ENCODE peak calls at places on chromosomes 11 and 22, in six cellular contexts. L is A549, P is esophagus squamous epithelium, R is iPS DF 6.9, T is Karpas-422, F is neural progenitor cell. V is an unnamed sample.

GRCh38 chr11:1271002-1271401 is 38.4 kb downstream of the TOLLIP start:
- DNase-seq in R (no peak), L (no peak), F (no peak), P (no peak), T (no peak), V (no peak)

GRCh38 chr11:97451441-97451840 is 1061.6 kb downstream of the JRKL start:
- DNase-seq in F (no peak), R (no peak), P (no peak), T (no peak), L (no peak), V (no peak)

GRCh38 chr22:38843716-38844660 is at the start of gene NPTXR:
- DNase-seq in F (peak; percentile 89), R (no peak), L (peak; percentile 40), P (no peak), T (no peak), V (peak; percentile 62)

GRCh38 chr11:3137486-3138177 is 27.5 kb downstream of the OSBPL5 start:
- DNase-seq in P (no peak), T (no peak), R (no peak), L (no peak), F (no peak), V (no peak)

GRCh38 chr22:30309981-30310672 is 16.6 kb downstream of the TBC1D10A start:
- DNase-seq in L (no peak), R (no peak), P (no peak), T (no peak), F (no peak), V (no peak)

GRCh38 chr22:21587803-21588611 is 20.5 kb downstream of the UBE2L3 start:
- DNase-seq in R (no peak), T (no peak), L (no peak), F (no peak), P (no peak), V (no peak)

GRCh38 chr11:105142167-105142566 is 2.6 kb upstream of the CARD18 start:
- DNase-seq in T (no peak), F (no peak), L (no peak), R (no peak), P (no peak), V (no peak)

GRCh38 chr11:64539711-64540420 is 51.2 kb upstream of the SLC22A12 start:
- DNase-seq in T (no peak), P (no peak), F (no peak), L (no peak), R (no peak), V (no peak)

GRCh38 chr11:27443746-27444465 is 28.7 kb downstream of the LGR4 start:
- DNase-seq in F (peak; percentile 90), P (no peak), R (no peak), T (no peak), L (no peak), V (no peak)

GRCh38 chr11:79400717-79401330 is 40.0 kb downstream of the TENM4 start:
- DNase-seq in T (peak; percentile 86), P (no peak), R (peak; percentile 39), F (peak; percentile 65), L (peak; percentile 34), V (peak; percentile 53)

GRCh38 chr11:33089776-33090175 is 50.4 kb downstream of the TCP11L1 start:
- DNase-seq in T (no peak), F (no peak), P (no peak), R (no peak), L (peak; percentile 17), V (no peak)

GRCh38 chr11:126345759-126346585 is 9.5 kb upstream of the ST3GAL4 start:
- DNase-seq in R (no peak), L (no peak), F (no peak), P (no peak), T (no peak), V (no peak)

GRCh38 chr22:25666308-25666707 is 75.7 kb upstream of the MYO18B start:
- DNase-seq in R (no peak), L (peak; percentile 19), F (no peak), P (no peak), T (no peak), V (peak; percentile 58)

GRCh38 chr11:34027516-34028406 is 23.8 kb upstream of the CAPRIN1 start:
- DNase-seq in T (no peak), L (peak; percentile 35), R (no peak), P (no peak), F (no peak), V (peak; percentile 74)

GRCh38 chr11:2802389-2803185 is 83.0 kb downstream of the CDKN1C start:
- DNase-seq in F (no peak), P (no peak), R (no peak), T (no peak), L (no peak), V (no peak)

GRCh38 chr11:70727899-70728620 is 329.7 kb downstream of the CTTN start:
- DNase-seq in T (no peak), R (no peak), F (peak; percentile 40), P (no peak), L (no peak), V (no peak)

GRCh38 chr11:100009728-100010127 is 677.4 kb upstream of the ARHGAP42 start:
- DNase-seq in R (no peak), P (no peak), F (no peak), L (no peak), T (no peak), V (no peak)

GRCh38 chr11:117256573-117256972 is 24.1 kb downstream of the RNF214 start:
- DNase-seq in R (no peak), P (no peak), T (no peak), F (no peak), L (no peak), V (no peak)

GRCh38 chr11:15764948-15765347 is 591.4 kb downstream of the SOX6 start:
- DNase-seq in R (no peak), L (no peak), F (no peak), P (no peak), T (no peak), V (peak; percentile 25)

GRCh38 chr11:15539645-15540044 is 424.9 kb downstream of the INSC start:
- DNase-seq in P (no peak), L (no peak), T (no peak), R (no peak), F (no peak), V (no peak)

GRCh38 chr11:57622263-57622662 is 24.8 kb downstream of the SERPING1 start:
- DNase-seq in F (no peak), L (no peak), T (no peak), R (no peak), P (no peak), V (no peak)

GRCh38 chr22:35065796-35066218 is at the start of gene ISX:
- DNase-seq in L (no peak), F (no peak), P (no peak), R (no peak), T (no peak), V (peak; percentile 93)

GRCh38 chr11:31262761-31263160 is 106.8 kb downstream of the DCDC1 start:
- DNase-seq in T (no peak), P (no peak), R (no peak), F (no peak), L (no peak), V (no peak)

GRCh38 chr11:20103281-20103680 is 57.0 kb downstream of the DBX1 start:
- DNase-seq in T (no peak), R (no peak), F (no peak), L (no peak), P (no peak), V (no peak)

GRCh38 chr11:7473702-7474101 is 11.6 kb upstream of the OLFML1 start:
- DNase-seq in F (no peak), R (no peak), L (no peak), P (no peak), T (no peak), V (no peak)

GRCh38 chr22:17431179-17431578 is 61.9 kb downstream of the CECR2 start:
- DNase-seq in R (no peak), T (no peak), F (no peak), P (no peak), L (no peak), V (no peak)
- H3K4me1 ChIP-seq in R (peaks cover 3% of the 10 kb centered on the region), T (peaks cover 27% of the 10 kb centered on the region), F (peaks cover 52% of the 10 kb centered on the region), P (peaks cover 27% of the 10 kb centered on the region), L (no peaks in the 10 kb centered on the region), V (no peaks in the 10 kb centered on the region)

DNA sequence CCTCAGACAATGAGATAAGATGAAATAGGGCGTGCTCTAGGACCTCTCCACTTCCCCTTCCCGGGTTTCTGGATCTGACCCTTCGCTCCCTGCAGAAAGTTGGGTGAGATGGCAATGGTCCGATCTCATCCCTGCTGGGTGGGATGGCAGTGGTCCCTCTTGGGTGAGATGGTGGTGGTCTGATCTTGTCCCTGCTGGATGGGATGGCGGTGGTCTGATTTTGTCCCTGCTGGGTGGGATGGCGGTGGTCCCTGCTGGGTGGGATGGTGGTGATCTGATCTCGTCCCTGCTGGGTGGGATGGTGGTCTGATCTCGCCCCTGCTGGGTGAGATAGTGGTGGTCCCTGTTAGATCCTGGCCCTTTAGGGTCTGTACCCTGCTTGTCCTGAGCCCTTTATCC is 21.3 kb downstream of the ST14 start:
- DNase-seq in P (no peak), T (no peak), L (no peak), R (no peak), F (no peak), V (no peak)
- H3K4me1 ChIP-seq in P (peaks cover 62% of the 10 kb centered on the region), T (peaks cover 9% of the 10 kb centered on the region), L (peaks cover 21% of the 10 kb centered on the region), R (no peaks in the 10 kb centered on the region), F (peaks cover 6% of the 10 kb centered on the region), V (peaks cover 56% of the 10 kb centered on the region)

GRCh38 chr11:86951706-86952105 is 3.5 kb downstream of the FZD4 start:
- DNase-seq in F (no peak), P (no peak), R (no peak), L (no peak), T (no peak), V (no peak)

GRCh38 chr11:86954288-86955110 is 696 bp downstream of the FZD4 start:
- DNase-seq in F (peak; percentile 68), L (peak; percentile 20), R (no peak), T (no peak), P (no peak), V (peak; percentile 30)

GRCh38 chr11:86955111-86955673 is at the start of gene FZD4:
- DNase-seq in P (no peak), L (peak; percentile 88), R (no peak), T (peak; percentile 97), F (peak; percentile 97), V (peak; percentile 96)

GRCh38 chr11:86952221-86952875 is 2.8 kb downstream of the FZD4 start:
- DNase-seq in F (no peak), T (no peak), L (no peak), P (no peak), R (no peak), V (no peak)

DNA sequence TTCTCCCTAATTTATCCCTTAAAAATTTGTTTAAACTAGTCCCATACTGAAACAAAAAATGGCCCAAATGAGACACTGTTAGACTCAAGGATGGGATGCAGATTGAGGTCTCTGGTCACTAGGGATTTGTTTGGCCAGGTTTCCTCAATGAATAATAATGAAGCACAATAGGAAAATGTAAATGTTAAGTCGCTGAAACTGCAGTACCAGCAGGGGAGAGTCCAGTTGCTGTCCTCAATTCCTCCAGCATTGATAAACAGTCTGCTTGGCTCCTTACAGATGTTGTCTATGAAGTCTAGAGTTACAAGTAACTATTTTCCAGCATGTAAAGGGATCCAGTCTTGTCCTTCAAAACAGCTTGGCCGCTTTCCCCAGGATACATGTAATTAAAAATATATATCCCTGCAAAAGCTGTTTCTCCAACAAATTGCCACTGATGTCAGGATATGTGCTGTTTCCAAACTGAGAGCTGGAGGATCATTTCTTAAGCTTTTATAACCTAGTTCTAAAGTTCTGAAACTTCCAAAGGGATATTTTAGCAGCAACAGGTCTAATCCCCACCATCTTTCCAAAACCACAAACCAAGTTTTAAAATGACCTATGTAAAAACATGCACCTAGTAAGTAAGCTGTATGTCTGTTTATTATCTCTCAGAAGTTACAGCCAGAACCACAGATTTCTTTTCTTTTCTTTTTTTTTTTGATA is 2.1 kb downstream of the FZD4 start:
- DNase-seq in R (no peak), F (no peak), P (no peak), L (no peak), T (no peak), V (no peak)
- H3K4me1 ChIP-seq in R (peaks cover 5% of the 10 kb centered on the region), F (peaks cover 17% of the 10 kb centered on the region), P (peaks cover 66% of the 10 kb centered on the region), L (peaks cover 9% of the 10 kb centered on the region), T (peaks cover 33% of the 10 kb centered on the region), V (peaks cover 13% of the 10 kb centered on the region)

GRCh38 chr22:20111689-20112622 is 3.9 kb upstream of the RANBP1 start:
- DNase-seq in R (no peak), P (no peak), T (no peak), F (no peak), L (no peak), V (no peak)
- H3K4me1 ChIP-seq in R (no peaks in the 10 kb centered on the region), P (peaks cover 34% of the 10 kb centered on the region), T (peaks cover 34% of the 10 kb centered on the region), F (peaks cover 3% of the 10 kb centered on the region), L (peaks cover 8% of the 10 kb centered on the region), V (peaks cover 6% of the 10 kb centered on the region)

V was measured in Caco-2.